ENCODE peak calls at places on chromosome 22, in six cellular contexts. One of them, this sample, is unnamed.

GRCh38 chr22:42188808-42189447 is 58.3 kb upstream of the CYP2D6 start:
- DNase-seq in COR-L47: no peak
- DNase-seq in central memory CD4-positive, alpha-beta T cell: no peak
- DNase-seq in activated CD4-positive, alpha-beta T cell treated with anti-CD3 and anti-CD28 coated beads for 24 hours: no peak
- DNase-seq in stimulated activated CD4-positive, alpha-beta T cell treated with anti-CD3 and anti-CD28 coated beads, Interleukin-15, amount 100 ng/mL, for 1 hour: no peak
- DNase-seq in Calu3: peak
- DNase-seq in this sample: peak

GRCh38 chr22:49303781-49304461 is 523.8 kb downstream of the BRD1 start:
- DNase-seq in COR-L47: no peak
- DNase-seq in central memory CD4-positive, alpha-beta T cell: no peak
- DNase-seq in activated CD4-positive, alpha-beta T cell treated with anti-CD3 and anti-CD28 coated beads for 24 hours: no peak
- DNase-seq in stimulated activated CD4-positive, alpha-beta T cell treated with anti-CD3 and anti-CD28 coated beads, Interleukin-15, amount 100 ng/mL, for 1 hour: no peak
- DNase-seq in Calu3: no peak
- DNase-seq in this sample: no peak

GRCh38 chr22:29883045-29883830 is at the start of gene MTMR3:
- DNase-seq in COR-L47: peak
- DNase-seq in central memory CD4-positive, alpha-beta T cell: peak
- DNase-seq in activated CD4-positive, alpha-beta T cell treated with anti-CD3 and anti-CD28 coated beads for 24 hours: peak
- DNase-seq in stimulated activated CD4-positive, alpha-beta T cell treated with anti-CD3 and anti-CD28 coated beads, Interleukin-15, amount 100 ng/mL, for 1 hour: peak
- DNase-seq in Calu3: peak
- DNase-seq in this sample: peak

GRCh38 chr22:36924151-36924698 is 10.8 kb downstream of the CSF2RB start:
- DNase-seq in COR-L47: no peak
- DNase-seq in central memory CD4-positive, alpha-beta T cell: no peak
- DNase-seq in activated CD4-positive, alpha-beta T cell treated with anti-CD3 and anti-CD28 coated beads for 24 hours: no peak
- DNase-seq in stimulated activated CD4-positive, alpha-beta T cell treated with anti-CD3 and anti-CD28 coated beads, Interleukin-15, amount 100 ng/mL, for 1 hour: no peak
- DNase-seq in Calu3: no peak
- DNase-seq in this sample: no peak

GRCh38 chr22:23884133-23884532 is 10.1 kb upstream of the MIF start:
- DNase-seq in COR-L47: no peak
- DNase-seq in central memory CD4-positive, alpha-beta T cell: no peak
- DNase-seq in activated CD4-positive, alpha-beta T cell treated with anti-CD3 and anti-CD28 coated beads for 24 hours: no peak
- DNase-seq in stimulated activated CD4-positive, alpha-beta T cell treated with anti-CD3 and anti-CD28 coated beads, Interleukin-15, amount 100 ng/mL, for 1 hour: no peak
- DNase-seq in Calu3: no peak
- DNase-seq in this sample: no peak

GRCh38 chr22:37428649-37429586 is 1.6 kb upstream of the ELFN2 start:
- DNase-seq in COR-L47: no peak
- DNase-seq in central memory CD4-positive, alpha-beta T cell: peak
- DNase-seq in activated CD4-positive, alpha-beta T cell treated with anti-CD3 and anti-CD28 coated beads for 24 hours: no peak
- DNase-seq in stimulated activated CD4-positive, alpha-beta T cell treated with anti-CD3 and anti-CD28 coated beads, Interleukin-15, amount 100 ng/mL, for 1 hour: peak
- DNase-seq in Calu3: peak
- DNase-seq in this sample: peak

GRCh38 chr22:22770280-22770871 is 117.2 kb upstream of the IGLL5 start:
- DNase-seq in COR-L47: peak
- DNase-seq in central memory CD4-positive, alpha-beta T cell: no peak
- DNase-seq in activated CD4-positive, alpha-beta T cell treated with anti-CD3 and anti-CD28 coated beads for 24 hours: peak
- DNase-seq in stimulated activated CD4-positive, alpha-beta T cell treated with anti-CD3 and anti-CD28 coated beads, Interleukin-15, amount 100 ng/mL, for 1 hour: peak
- DNase-seq in Calu3: peak
- DNase-seq in this sample: peak

GRCh38 chr22:22943521-22944267 is 56.1 kb downstream of the IGLL5 start:
- DNase-seq in COR-L47: no peak
- DNase-seq in central memory CD4-positive, alpha-beta T cell: no peak
- DNase-seq in activated CD4-positive, alpha-beta T cell treated with anti-CD3 and anti-CD28 coated beads for 24 hours: no peak
- DNase-seq in stimulated activated CD4-positive, alpha-beta T cell treated with anti-CD3 and anti-CD28 coated beads, Interleukin-15, amount 100 ng/mL, for 1 hour: no peak
- DNase-seq in Calu3: no peak
- DNase-seq in this sample: peak

GRCh38 chr22:50189184-50189848 is 3.6 kb downstream of the TRABD start:
- DNase-seq in COR-L47: peak
- DNase-seq in central memory CD4-positive, alpha-beta T cell: no peak
- DNase-seq in activated CD4-positive, alpha-beta T cell treated with anti-CD3 and anti-CD28 coated beads for 24 hours: no peak
- DNase-seq in stimulated activated CD4-positive, alpha-beta T cell treated with anti-CD3 and anti-CD28 coated beads, Interleukin-15, amount 100 ng/mL, for 1 hour: no peak
- DNase-seq in Calu3: no peak
- DNase-seq in this sample: no peak

GRCh38 chr22:19182472-19183157 is 4.1 kb upstream of the SLC25A1 start:
- DNase-seq in COR-L47: no peak
- DNase-seq in central memory CD4-positive, alpha-beta T cell: no peak
- DNase-seq in activated CD4-positive, alpha-beta T cell treated with anti-CD3 and anti-CD28 coated beads for 24 hours: no peak
- DNase-seq in stimulated activated CD4-positive, alpha-beta T cell treated with anti-CD3 and anti-CD28 coated beads, Interleukin-15, amount 100 ng/mL, for 1 hour: no peak
- DNase-seq in Calu3: no peak
- DNase-seq in this sample: peak

GRCh38 chr22:46064966-46065666 is 85.2 kb upstream of the PPARA start:
- DNase-seq in COR-L47: no peak
- DNase-seq in central memory CD4-positive, alpha-beta T cell: no peak
- DNase-seq in activated CD4-positive, alpha-beta T cell treated with anti-CD3 and anti-CD28 coated beads for 24 hours: no peak
- DNase-seq in stimulated activated CD4-positive, alpha-beta T cell treated with anti-CD3 and anti-CD28 coated beads, Interleukin-15, amount 100 ng/mL, for 1 hour: no peak
- DNase-seq in Calu3: no peak
- DNase-seq in this sample: no peak

GRCh38 chr22:22386602-22387385 is 121.7 kb downstream of the ZNF280B start:
- DNase-seq in COR-L47: no peak
- DNase-seq in central memory CD4-positive, alpha-beta T cell: no peak
- DNase-seq in activated CD4-positive, alpha-beta T cell treated with anti-CD3 and anti-CD28 coated beads for 24 hours: no peak
- DNase-seq in stimulated activated CD4-positive, alpha-beta T cell treated with anti-CD3 and anti-CD28 coated beads, Interleukin-15, amount 100 ng/mL, for 1 hour: no peak
- DNase-seq in Calu3: no peak
- DNase-seq in this sample: no peak

GRCh38 chr22:48644108-48644507 is 1183.6 kb downstream of the BRD1 start:
- DNase-seq in COR-L47: no peak
- DNase-seq in central memory CD4-positive, alpha-beta T cell: no peak
- DNase-seq in activated CD4-positive, alpha-beta T cell treated with anti-CD3 and anti-CD28 coated beads for 24 hours: no peak
- DNase-seq in stimulated activated CD4-positive, alpha-beta T cell treated with anti-CD3 and anti-CD28 coated beads, Interleukin-15, amount 100 ng/mL, for 1 hour: no peak
- DNase-seq in Calu3: no peak
- DNase-seq in this sample: no peak

GRCh38 chr22:19962246-19962908 is 20.8 kb upstream of the TXNRD2 start:
- DNase-seq in COR-L47: peak
- DNase-seq in central memory CD4-positive, alpha-beta T cell: peak
- DNase-seq in activated CD4-positive, alpha-beta T cell treated with anti-CD3 and anti-CD28 coated beads for 24 hours: peak
- DNase-seq in stimulated activated CD4-positive, alpha-beta T cell treated with anti-CD3 and anti-CD28 coated beads, Interleukin-15, amount 100 ng/mL, for 1 hour: peak
- DNase-seq in Calu3: peak
- DNase-seq in this sample: peak

GRCh38 chr22:29606320-29606719 is 2.9 kb downstream of the NF2 start:
- DNase-seq in COR-L47: no peak
- DNase-seq in central memory CD4-positive, alpha-beta T cell: no peak
- DNase-seq in activated CD4-positive, alpha-beta T cell treated with anti-CD3 and anti-CD28 coated beads for 24 hours: no peak
- DNase-seq in stimulated activated CD4-positive, alpha-beta T cell treated with anti-CD3 and anti-CD28 coated beads, Interleukin-15, amount 100 ng/mL, for 1 hour: no peak
- DNase-seq in Calu3: no peak
- DNase-seq in this sample: no peak

GRCh38 chr22:24805790-24806662 is at the start of gene SGSM1:
- DNase-seq in COR-L47: peak
- DNase-seq in central memory CD4-positive, alpha-beta T cell: peak
- DNase-seq in activated CD4-positive, alpha-beta T cell treated with anti-CD3 and anti-CD28 coated beads for 24 hours: peak
- DNase-seq in stimulated activated CD4-positive, alpha-beta T cell treated with anti-CD3 and anti-CD28 coated beads, Interleukin-15, amount 100 ng/mL, for 1 hour: peak
- DNase-seq in Calu3: peak
- DNase-seq in this sample: peak